ENCODE peak calls at places on chromosome 21, in six cellular contexts. M, L, R, I, F and H are unnamed samples.

GRCh38 chr21:45971487-45972352 is 9.8 kb upstream of the COL6A1 start:
- DNase-seq in M (peak; percentile 82), L (peak; percentile 35), I (peak; percentile 73), R (peak; percentile 90), F (peak; percentile 76), H (peak; percentile 94)

GRCh38 chr21:16193758-16194606 is 464.2 kb downstream of the USP25 start:
- DNase-seq in I (peak; percentile 73), F (peak; percentile 84), M (peak; percentile 77), R (peak; percentile 88), L (peak; percentile 12), H (peak; percentile 79)

GRCh38 chr21:39972471-39972870 is 105.2 kb downstream of the PCP4 start:
- DNase-seq in F (no peak), I (no peak), M (no peak), L (no peak), R (no peak), H (no peak)

GRCh38 chr21:35904995-35905972 is 155.0 kb downstream of the SETD4 start:
- DNase-seq in L (no peak), M (no peak), R (peak; percentile 73), I (no peak), F (peak; percentile 67), H (peak; percentile 24)

GRCh38 chr21:46428286-46428685 is 30.4 kb upstream of the DIP2A start:
- DNase-seq in M (no peak), F (no peak), L (no peak), R (no peak), I (no peak), H (no peak)

GRCh38 chr21:38758815-38759214 is 46.9 kb upstream of the ETS2 start:
- DNase-seq in M (no peak), F (peak; percentile 50), R (peak; percentile 31), I (no peak), L (no peak), H (no peak)

GRCh38 chr21:36705679-36706481 is 7.0 kb downstream of the SIM2 start:
- DNase-seq in L (no peak), F (no peak), R (no peak), M (no peak), I (peak; percentile 14), H (no peak)

GRCh38 chr21:29163381-29164115 is 33.1 kb downstream of the MAP3K7CL start:
- DNase-seq in I (no peak), M (no peak), F (peak; percentile 76), R (peak; percentile 90), L (no peak), H (peak; percentile 13)

GRCh38 chr21:46646541-46647154 is 11.2 kb downstream of the PRMT2 start:
- DNase-seq in M (no peak), L (no peak), I (no peak), F (no peak), R (no peak), H (no peak)

GRCh38 chr21:15434185-15434905 is 295.4 kb upstream of the USP25 start:
- DNase-seq in M (no peak), F (no peak), I (no peak), L (no peak), R (no peak), H (no peak)

GRCh38 chr21:46065993-46066842 is 31.7 kb upstream of the COL6A2 start:
- DNase-seq in L (no peak), I (no peak), F (peak; percentile 43), R (peak; percentile 47), M (no peak), H (no peak)

GRCh38 chr21:29376556-29376955 is 77.8 kb downstream of the BACH1 start:
- DNase-seq in M (peak; percentile 18), F (peak; percentile 28), L (peak; percentile 42), I (peak; percentile 25), R (peak; percentile 25), H (peak; percentile 13)

GRCh38 chr21:38140192-38140905 is 116.4 kb upstream of the KCNJ15 start:
- DNase-seq in I (no peak), M (no peak), F (peak; percentile 77), L (no peak), R (peak; percentile 37), H (peak; percentile 60)

GRCh38 chr21:14737278-14737677 is 191.2 kb upstream of the SAMSN1 start:
- DNase-seq in L (no peak), M (no peak), F (no peak), I (no peak), R (no peak), H (no peak)

GRCh38 chr21:46599251-46599572 is 5.7 kb downstream of the S100B start:
- DNase-seq in L (no peak), R (peak; percentile 95), I (peak; percentile 43), M (peak; percentile 57), F (peak; percentile 94), H (peak; percentile 87)

GRCh38 chr21:26653431-26653830 is 80.3 kb upstream of the CYYR1 start:
- DNase-seq in F (no peak), R (no peak), L (no peak), I (no peak), M (no peak), H (no peak)

GRCh38 chr21:33258475-33258874 is 7.7 kb upstream of the IL10RB start:
- DNase-seq in F (no peak), L (no peak), R (no peak), M (no peak), I (no peak), H (no peak)

GRCh38 chr21:28916150-28916893 is 76.4 kb downstream of the LTN1 start:
- DNase-seq in L (no peak), F (no peak), R (no peak), M (no peak), I (no peak), H (no peak)

GRCh38 chr21:35615325-35615724 is 445.0 kb downstream of the SETD4 start:
- DNase-seq in R (no peak), M (no peak), I (no peak), F (no peak), L (no peak), H (no peak)

GRCh38 chr21:43881283-43881682 is 16.3 kb downstream of the AGPAT3 start:
- DNase-seq in R (no peak), M (no peak), I (no peak), F (no peak), L (no peak), H (no peak)
- H3K4me3 ChIP-seq in R (no peak overlapping the region), M (no peak overlapping the region), I (no peak overlapping the region), F (no peak overlapping the region), L (no peak overlapping the region), H (no peak overlapping the region)

GRCh38 chr21:41770901-41771624 is 4.2 kb upstream of the RIPK4 start:
- DNase-seq in F (no peak), L (no peak), R (no peak), M (no peak), I (no peak), H (no peak)

GRCh38 chr21:41768371-41769042 is 1.7 kb upstream of the RIPK4 start:
- DNase-seq in R (peak; percentile 49), L (peak; percentile 84), F (peak; percentile 61), M (no peak), I (no peak), H (peak; percentile 70)

GRCh38 chr21:41769106-41769505 is 2.3 kb upstream of the RIPK4 start:
- DNase-seq in F (no peak), M (no peak), R (no peak), I (no peak), L (no peak), H (no peak)

GRCh38 chr21:41769933-41770332 is 3.1 kb upstream of the RIPK4 start:
- DNase-seq in F (no peak), M (no peak), L (peak; percentile 35), I (no peak), R (no peak), H (no peak)

GRCh38 chr21:41769521-41769920 is 2.7 kb upstream of the RIPK4 start:
- DNase-seq in R (no peak), L (no peak), I (no peak), F (no peak), M (no peak), H (no peak)
- H3K4me3 ChIP-seq in R (no peak overlapping the region), L (peak overlapping the region; percentile 60), I (no peak overlapping the region), F (no peak overlapping the region), M (no peak overlapping the region), H (no peak overlapping the region)

GRCh38 chr21:41582866-41583265 is 74.9 kb upstream of the TMPRSS2 start:
- DNase-seq in L (no peak), R (no peak), M (no peak), I (no peak), F (no peak), H (no peak)

GRCh38 chr21:41579692-41580091 is 71.7 kb upstream of the TMPRSS2 start:
- DNase-seq in M (no peak), I (no peak), L (peak; percentile 79), R (no peak), F (no peak), H (no peak)

GRCh38 chr21:41581592-41582228 is 73.8 kb upstream of the TMPRSS2 start:
- DNase-seq in M (no peak), F (no peak), L (peak; percentile 66), I (no peak), R (no peak), H (no peak)

GRCh38 chr21:41582298-41582840 is 74.4 kb upstream of the TMPRSS2 start:
- DNase-seq in L (no peak), I (no peak), R (no peak), F (no peak), M (no peak), H (no peak)

DNA sequence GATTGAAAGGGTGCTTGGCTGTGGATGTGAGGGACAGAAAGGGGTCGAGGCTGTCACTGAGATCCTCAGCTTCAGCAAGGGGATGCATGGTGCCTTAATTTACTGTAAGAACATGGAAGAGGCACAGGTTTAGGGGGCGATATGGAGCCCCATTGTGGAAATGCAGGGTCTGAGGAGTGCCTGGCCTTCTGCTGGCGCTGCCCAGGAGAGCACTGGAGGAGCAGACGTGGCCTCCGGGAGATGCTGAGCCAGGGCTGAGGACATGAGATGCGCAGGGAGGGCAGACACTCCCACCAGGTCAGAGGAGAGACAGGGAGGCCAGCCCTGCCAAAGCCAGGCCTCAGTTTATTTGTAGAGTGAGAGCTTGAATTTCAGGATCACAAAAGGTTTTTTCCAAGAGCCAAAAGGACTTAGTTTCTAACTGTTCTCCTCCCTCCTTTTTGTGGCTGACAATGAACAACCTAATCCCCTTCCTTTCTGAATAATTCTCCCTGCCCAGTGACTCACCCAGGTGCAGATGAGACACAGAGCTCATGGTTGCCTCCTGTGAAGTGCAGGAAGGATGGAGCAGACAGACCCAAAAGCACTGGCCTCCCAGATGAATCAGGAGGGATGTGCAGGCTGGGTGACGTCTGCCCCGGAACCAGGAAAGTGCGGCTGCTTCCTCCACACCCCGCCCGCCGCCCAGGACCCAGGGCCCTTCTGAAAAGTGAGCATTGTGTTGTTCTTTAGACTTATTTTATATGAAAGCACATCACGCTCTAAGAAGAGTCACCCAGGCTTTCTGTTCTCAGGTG is 73.0 kb upstream of the TMPRSS2 start:
- DNase-seq in L (peak; percentile 85), I (no peak), M (no peak), F (no peak), R (no peak), H (no peak)
- H3K4me3 ChIP-seq in L (peak overlapping the region; percentile 32), I (no peak overlapping the region), M (no peak overlapping the region), F (no peak overlapping the region), R (no peak overlapping the region), H (no peak overlapping the region)

DNA sequence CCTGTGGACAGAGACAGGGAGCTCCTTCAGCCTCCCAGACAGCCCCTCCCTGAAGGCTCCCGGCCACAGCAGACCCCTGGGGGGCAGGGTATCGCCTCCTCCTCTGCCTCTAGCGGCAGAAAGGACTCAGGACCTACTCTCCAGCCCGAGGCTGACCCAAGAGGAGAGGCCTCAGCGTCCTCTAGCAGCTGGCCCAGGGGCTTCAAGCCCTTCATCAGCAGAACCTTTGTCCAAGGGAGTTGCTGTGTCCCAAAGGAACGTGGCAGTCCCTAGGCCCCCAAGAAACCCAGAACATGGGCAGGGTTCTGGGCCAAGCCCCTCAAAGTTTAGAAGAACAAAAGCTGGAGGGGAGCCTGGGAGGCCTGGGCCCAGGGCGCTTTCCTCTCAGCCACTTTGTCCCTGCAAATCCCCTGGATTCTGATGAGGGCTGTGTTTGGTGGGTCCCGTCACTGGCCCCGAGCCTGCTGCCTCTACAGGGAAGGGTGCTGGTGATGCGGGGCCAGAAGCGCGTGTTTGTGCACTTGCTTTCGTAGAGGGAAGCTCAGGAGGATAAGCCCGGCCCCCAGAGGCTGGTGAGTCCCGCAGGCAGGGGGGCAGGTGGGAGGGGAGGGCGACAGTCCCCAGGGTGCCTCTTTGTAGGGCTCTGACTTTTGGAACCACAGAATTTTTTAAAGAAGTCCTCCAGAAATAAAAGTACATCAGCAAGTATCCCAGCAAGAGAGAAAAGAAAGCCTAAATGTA is 13.3 kb downstream of the ITGB2 start:
- DNase-seq in I (no peak), R (no peak), F (no peak), M (no peak), L (no peak), H (no peak)
- H3K4me3 ChIP-seq in I (no peak overlapping the region), R (no peak overlapping the region), F (no peak overlapping the region), M (no peak overlapping the region), L (no peak overlapping the region), H (no peak overlapping the region)